ENCODE peak calls at places on chromosomes 2 and 18, in four cellular contexts. One of them, this sample, is unnamed.

GRCh38 chr18:64444819-64445218 is 295.9 kb upstream of the LINC00305 start:
- DNase-seq in K562: no peak
- DNase-seq in HepG2: no peak
- DNase-seq in A549: no peak
- DNase-seq in this sample: no peak

GRCh38 chr2:165681841-165682240 is 112.2 kb downstream of the GALNT3 start:
- DNase-seq in HepG2: no peak
- DNase-seq in K562: no peak
- DNase-seq in A549: no peak
- DNase-seq in this sample: no peak

GRCh38 chr2:134852518-134852917 is 14.1 kb downstream of the ACMSD start:
- DNase-seq in A549: no peak
- DNase-seq in K562: no peak
- DNase-seq in HepG2: no peak
- DNase-seq in this sample: no peak

GRCh38 chr2:158128168-158128973 is 26.7 kb downstream of the UPP2 start:
- DNase-seq in HepG2: peak; percentile 89
- DNase-seq in K562: no peak
- DNase-seq in A549: peak; percentile 13
- DNase-seq in this sample: no peak

GRCh38 chr2:201859886-201860285 is 53.5 kb downstream of the CDK15 start:
- DNase-seq in HepG2: no peak
- DNase-seq in A549: no peak
- DNase-seq in K562: no peak
- DNase-seq in this sample: no peak

GRCh38 chr18:51342815-51343214 is 145.3 kb upstream of the MEX3C start:
- DNase-seq in K562: peak; percentile 5
- DNase-seq in HepG2: peak; percentile 7
- DNase-seq in A549: peak; percentile 56
- DNase-seq in this sample: no peak

GRCh38 chr2:128091691-128092050 is 671 bp downstream of the UGGT1 start:
- DNase-seq in K562: no peak
- DNase-seq in HepG2: no peak
- DNase-seq in A549: no peak
- DNase-seq in this sample: no peak

GRCh38 chr2:186126181-186126580 is 359.9 kb upstream of the ZC3H15 start:
- DNase-seq in A549: no peak
- DNase-seq in HepG2: no peak
- DNase-seq in K562: no peak
- DNase-seq in this sample: no peak

GRCh38 chr2:70903171-70903570 is 32.5 kb upstream of the ATP6V1B1 start:
- DNase-seq in A549: no peak
- DNase-seq in HepG2: no peak
- DNase-seq in K562: no peak
- DNase-seq in this sample: no peak

GRCh38 chr2:79855264-79856006 is 342.6 kb downstream of the CTNNA2 start:
- DNase-seq in K562: peak; percentile 1
- DNase-seq in HepG2: no peak
- DNase-seq in A549: peak; percentile 20
- DNase-seq in this sample: no peak

GRCh38 chr2:237923507-237924163 is 43.2 kb upstream of the UBE2F start:
- DNase-seq in K562: peak; percentile 82
- DNase-seq in A549: peak; percentile 66
- DNase-seq in HepG2: peak; percentile 47
- DNase-seq in this sample: no peak

GRCh38 chr2:109130726-109130995 is 1.7 kb downstream of the SH3RF3 start:
- DNase-seq in HepG2: no peak
- DNase-seq in A549: no peak
- DNase-seq in K562: no peak
- DNase-seq in this sample: no peak

GRCh38 chr2:220619525-220620267 is 952.4 kb downstream of the EPHA4 start:
- DNase-seq in K562: no peak
- DNase-seq in HepG2: no peak
- DNase-seq in A549: peak; percentile 90
- DNase-seq in this sample: no peak

GRCh38 chr2:225740086-225740485 is 340.6 kb downstream of the NYAP2 start:
- DNase-seq in A549: no peak
- DNase-seq in K562: no peak
- DNase-seq in HepG2: no peak
- DNase-seq in this sample: no peak

DNA sequence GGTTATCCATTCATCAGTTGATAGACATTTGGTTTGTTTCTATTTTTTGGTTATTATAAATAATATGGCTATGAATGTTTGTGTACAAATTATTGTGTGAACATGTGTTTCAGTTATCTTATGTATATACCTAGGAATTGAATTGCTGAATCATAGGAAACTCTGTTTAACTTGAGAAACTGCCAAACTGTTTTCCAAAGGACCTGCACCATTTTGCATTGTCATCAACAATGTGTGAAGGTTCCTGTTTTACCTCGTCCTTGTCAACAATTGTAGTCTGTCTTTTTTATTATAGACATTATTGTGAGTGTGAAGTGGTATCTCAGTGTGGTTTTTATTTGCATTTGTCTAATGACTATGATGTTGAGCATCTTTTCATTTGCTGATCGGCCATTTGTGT is 17.1 kb downstream of the PDK1 start:
- DNase-seq in K562: no peak
- DNase-seq in A549: no peak
- DNase-seq in HepG2: no peak
- DNase-seq in this sample: no peak
- TF ChIP-seq SMC3 in K562: no peak
- TF ChIP-seq SMC3 in A549: no peak
- TF ChIP-seq SMC3 in HepG2: no peak
- TF ChIP-seq SMC3 in this sample: no peak

GRCh38 chr2:68741805-68742306 is 7.2 kb downstream of the ARHGAP25 start:
- DNase-seq in A549: no peak
- DNase-seq in K562: no peak
- DNase-seq in HepG2: no peak
- DNase-seq in this sample: no peak

GRCh38 chr2:68744517-68744916 is 9.9 kb downstream of the ARHGAP25 start:
- DNase-seq in K562: no peak
- DNase-seq in A549: no peak
- DNase-seq in HepG2: no peak
- DNase-seq in this sample: no peak

GRCh38 chr2:68741238-68741637 is 6.6 kb downstream of the ARHGAP25 start:
- DNase-seq in K562: no peak
- DNase-seq in HepG2: no peak
- DNase-seq in A549: no peak
- DNase-seq in this sample: no peak

GRCh38 chr2:68743531-68743930 is 8.9 kb downstream of the ARHGAP25 start:
- DNase-seq in A549: no peak
- DNase-seq in HepG2: no peak
- DNase-seq in K562: no peak
- DNase-seq in this sample: no peak

DNA sequence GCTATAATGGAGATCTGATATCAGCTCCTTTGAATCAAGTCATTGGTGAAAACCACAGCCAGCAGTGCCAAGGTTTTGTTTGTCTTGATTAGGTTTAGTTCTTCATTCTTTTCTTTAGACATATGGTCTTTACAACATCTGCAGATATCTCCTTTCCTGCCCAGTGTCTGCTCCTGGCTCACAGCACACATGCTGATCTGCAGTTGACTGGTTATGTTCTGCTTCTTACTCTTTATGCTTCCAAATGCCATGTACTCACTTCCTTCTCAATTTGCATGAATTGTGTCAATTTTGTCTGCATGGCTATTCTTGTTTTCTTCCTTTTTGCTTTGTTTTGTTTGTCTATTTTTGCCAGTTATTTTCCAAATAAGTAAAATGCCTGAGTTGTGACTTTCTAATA is 8.0 kb downstream of the ARHGAP25 start:
- DNase-seq in A549: no peak
- DNase-seq in K562: no peak
- DNase-seq in HepG2: no peak
- DNase-seq in this sample: no peak
- TF ChIP-seq CHD4 in A549: no peak
- TF ChIP-seq CHD4 in K562: no peak
- TF ChIP-seq CHD4 in HepG2: no peak
- TF ChIP-seq CHD4 in this sample: no peak

DNA sequence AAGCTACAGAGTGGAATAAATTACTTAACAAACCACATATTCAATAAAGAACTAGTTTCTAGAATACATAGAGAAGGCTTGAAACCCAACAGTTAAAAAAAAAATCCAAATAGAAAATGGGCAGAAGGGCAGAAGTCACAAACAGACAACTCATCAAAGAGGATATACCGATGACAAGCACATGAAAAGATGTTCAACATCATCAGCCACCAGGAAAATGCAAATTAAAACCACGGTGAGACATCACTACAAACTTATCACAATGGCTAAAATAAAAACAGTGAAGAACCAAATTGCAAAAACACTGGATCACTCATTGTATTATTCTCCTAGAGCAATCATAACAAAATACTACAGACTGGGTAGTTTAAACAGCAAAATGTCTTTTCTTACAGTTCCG is 14.5 kb downstream of the SESTD1 start:
- DNase-seq in HepG2: no peak
- DNase-seq in A549: no peak
- DNase-seq in K562: no peak
- DNase-seq in this sample: no peak
- TF ChIP-seq SMC3 in HepG2: no peak
- TF ChIP-seq SMC3 in A549: no peak
- TF ChIP-seq SMC3 in K562: no peak
- TF ChIP-seq SMC3 in this sample: no peak

GRCh38 chr2:43169987-43170732 is 56.2 kb downstream of the ZFP36L2 start:
- DNase-seq in K562: peak; percentile 81
- DNase-seq in HepG2: no peak
- DNase-seq in A549: peak; percentile 64
- DNase-seq in this sample: no peak
- TF ChIP-seq CHD4 in K562: no peak
- TF ChIP-seq CHD4 in HepG2: no peak
- TF ChIP-seq CHD4 in A549: no peak
- TF ChIP-seq CHD4 in this sample: no peak

This sample was measured in GM12878.